ENCODE peak calls at places on chromosomes 12 and 14, in seven cellular contexts. H, W, K, X, S, T and F are unnamed samples. For H3K79me1, the result is how much of the 10 kb centered on the place peaks cover.

GRCh38 chr14:104081951-104082464 is 3.5 kb upstream of the ASPG start:
- DNase-seq in H (no peak), W (no peak), K (no peak), X (peak), S (no peak), T (no peak), F (no peak)

GRCh38 chr14:59215353-59215752 is 26.9 kb downstream of the DAAM1 start:
- DNase-seq in H (no peak), W (peak), K (no peak), X (no peak), S (no peak), T (peak), F (no peak)

GRCh38 chr12:94204647-94205247 is 56.4 kb downstream of the PLXNC1 start:
- DNase-seq in H (no peak), W (no peak), K (no peak), X (no peak), S (no peak), T (no peak), F (no peak)

GRCh38 chr14:33556382-33557121 is 394.3 kb downstream of the EGLN3 start:
- DNase-seq in H (no peak), W (no peak), K (no peak), X (no peak), S (peak), T (peak), F (no peak)

GRCh38 chr12:104596128-104596799 is 139.5 kb downstream of the CHST11 start:
- DNase-seq in H (no peak), W (peak), K (no peak), X (no peak), S (peak), T (no peak), F (no peak)

GRCh38 chr12:88017964-88018363 is 11.2 kb downstream of the C12orf50 start:
- DNase-seq in H (no peak), W (no peak), K (no peak), X (no peak), S (no peak), T (no peak), F (no peak)

GRCh38 chr12:4145990-4146859 is 127.3 kb upstream of the CCND2 start:
- DNase-seq in H (no peak), W (no peak), K (no peak), X (no peak), S (no peak), T (no peak), F (peak)

GRCh38 chr14:59919582-59920377 is at the start of gene LRRC9:
- DNase-seq in H (peak), W (no peak), K (peak), X (peak), S (peak), T (peak), F (peak)

GRCh38 chr12:78473136-78473535 is 391.4 kb upstream of the SYT1 start:
- DNase-seq in H (no peak), W (peak), K (no peak), X (no peak), S (no peak), T (no peak), F (no peak)

GRCh38 chr14:104798300-104799238 is 2.3 kb upstream of the ZBTB42 start:
- DNase-seq in H (no peak), W (no peak), K (no peak), X (no peak), S (no peak), T (no peak), F (no peak)

GRCh38 chr12:129163861-129164260 is 310.6 kb downstream of the GLT1D1 start:
- DNase-seq in H (no peak), W (no peak), K (no peak), X (no peak), S (no peak), T (no peak), F (no peak)

GRCh38 chr12:3421599-3421998 is 69.4 kb upstream of the PRMT8 start:
- DNase-seq in H (no peak), W (no peak), K (peak), X (no peak), S (no peak), T (no peak), F (no peak)

GRCh38 chr12:56300644-56301464 is 724 bp upstream of the CS start:
- DNase-seq in H (no peak), W (no peak), K (no peak), X (peak), S (no peak), T (no peak), F (peak)

GRCh38 chr12:73421832-73422231 is 1115.8 kb upstream of the ATXN7L3B start:
- DNase-seq in H (no peak), W (no peak), K (no peak), X (no peak), S (peak), T (no peak), F (no peak)

GRCh38 chr14:92982941-92983340 is 60.0 kb downstream of the CHGA start:
- DNase-seq in H (no peak), W (peak), K (no peak), X (no peak), S (no peak), T (no peak), F (no peak)

GRCh38 chr12:66647034-66647691 is 31.7 kb downstream of the GRIP1 start:
- DNase-seq in H (no peak), W (peak), K (no peak), X (no peak), S (peak), T (no peak), F (no peak)

GRCh38 chr14:50542941-50543418 is 10.6 kb upstream of the MAP4K5 start:
- DNase-seq in H (peak), W (peak), K (no peak), X (no peak), S (peak), T (peak), F (peak)

GRCh38 chr12:4274960-4275868 is 1.7 kb downstream of the CCND2 start:
- DNase-seq in H (no peak), W (peak), K (peak), X (peak), S (peak), T (no peak), F (no peak)

GRCh38 chr12:110565919-110566871 is 16.9 kb downstream of the PPTC7 start:
- DNase-seq in H (no peak), W (no peak), K (no peak), X (peak), S (no peak), T (peak), F (peak)

GRCh38 chr14:51595831-51596472 is 55.8 kb upstream of the FRMD6 start:
- DNase-seq in H (no peak), W (no peak), K (no peak), X (no peak), S (no peak), T (no peak), F (peak)

GRCh38 chr14:93533864-93534263 is 103.1 kb downstream of the UNC79 start:
- DNase-seq in H (no peak), W (no peak), K (no peak), X (no peak), S (no peak), T (no peak), F (no peak)

GRCh38 chr12:62703011-62703380 is 232.0 kb downstream of the PPM1H start:
- DNase-seq in H (no peak), W (peak), K (no peak), X (no peak), S (no peak), T (no peak), F (peak)

GRCh38 chr14:69879175-69880047 is at the start of gene SMOC1:
- DNase-seq in H (peak), W (peak), K (peak), X (peak), S (peak), T (no peak), F (peak)

GRCh38 chr12:110039085-110039807 is 9.1 kb downstream of the C12orf76 start:
- DNase-seq in H (no peak), W (peak), K (peak), X (no peak), S (peak), T (peak), F (peak)

GRCh38 chr12:88242161-88242925 is 100.2 kb downstream of the TMTC3 start:
- DNase-seq in H (no peak), W (peak), K (no peak), X (no peak), S (peak), T (no peak), F (peak)

GRCh38 chr14:99534333-99534732 is 53.1 kb downstream of the CCNK start:
- DNase-seq in H (peak), W (no peak), K (no peak), X (no peak), S (no peak), T (no peak), F (no peak)

GRCh38 chr12:92185052-92185451 is 39.4 kb upstream of the BTG1 start:
- DNase-seq in H (no peak), W (no peak), K (no peak), X (no peak), S (no peak), T (no peak), F (no peak)

GRCh38 chr12:21666722-21667121 is 9.1 kb upstream of the LDHB start:
- DNase-seq in H (no peak), W (no peak), K (no peak), X (no peak), S (peak), T (no peak), F (no peak)

GRCh38 chr12:6538420-6539275 is 4.3 kb downstream of the GAPDH start:
- DNase-seq in H (no peak), W (peak), K (peak), X (no peak), S (peak), T (peak), F (peak)

GRCh38 chr14:100332797-100333196 is 9.7 kb downstream of the SLC25A47 start:
- DNase-seq in H (no peak), W (no peak), K (no peak), X (no peak), S (no peak), T (no peak), F (no peak)

GRCh38 chr14:54574528-54574927 is 7.6 kb downstream of the SAMD4A start:
- DNase-seq in H (no peak), W (no peak), K (no peak), X (no peak), S (no peak), T (no peak), F (no peak)

GRCh38 chr14:80523518-80524117 is 312.3 kb upstream of the DIO2 start:
- DNase-seq in H (no peak), W (peak), K (no peak), X (no peak), S (no peak), T (no peak), F (no peak)

GRCh38 chr12:102873077-102873476 is 44.0 kb downstream of the PAH start:
- DNase-seq in H (no peak), W (no peak), K (no peak), X (no peak), S (no peak), T (no peak), F (no peak)

GRCh38 chr14:65604946-65605345 is 192.4 kb downstream of the FUT8 start:
- DNase-seq in H (no peak), W (peak), K (no peak), X (no peak), S (no peak), T (no peak), F (no peak)

GRCh38 chr14:72063761-72064282 is 131.6 kb downstream of the RGS6 start:
- DNase-seq in H (no peak), W (no peak), K (no peak), X (no peak), S (no peak), T (no peak), F (no peak)
- H3K79me1 ChIP-seq in H (under half), W (under half), K (under half), X (under half), S (under half), T (under half), F (under half)

GRCh38 chr14:41824441-41824840 is 217.8 kb downstream of the LRFN5 start:
- DNase-seq in H (no peak), W (no peak), K (no peak), X (no peak), S (no peak), T (no peak), F (peak)
- H3K79me1 ChIP-seq in H (under half), W (under half), K (under half), X (under half), S (under half), T (under half), F (under half)

GRCh38 chr14:89136587-89136986 is 280.4 kb downstream of the FOXN3 start:
- DNase-seq in H (no peak), W (no peak), K (no peak), X (no peak), S (no peak), T (no peak), F (no peak)
- H3K79me1 ChIP-seq in H (under half), W (under half), K (under half), X (under half), S (under half), T (under half), F (under half)

DNA sequence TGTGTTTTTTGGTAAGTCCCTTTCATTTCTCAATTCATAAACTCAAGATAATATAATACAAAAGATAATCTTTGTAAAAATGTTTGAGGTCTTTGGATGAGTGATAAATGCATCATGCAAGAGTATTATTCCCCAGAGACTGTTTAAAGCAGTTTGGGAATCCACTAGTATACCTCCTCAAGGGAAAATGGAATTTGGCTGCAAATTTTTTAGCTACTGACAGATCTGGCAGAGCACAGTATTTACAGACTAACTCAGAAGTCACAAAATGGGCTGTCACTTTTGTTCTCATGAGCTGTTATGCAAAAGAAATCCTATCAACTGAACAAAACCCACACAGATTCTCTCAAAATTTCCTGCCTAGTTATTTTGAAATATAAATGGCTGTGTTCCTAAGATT is 9.9 kb downstream of the SPIC start:
- DNase-seq in H (no peak), W (no peak), K (no peak), X (no peak), S (no peak), T (no peak), F (no peak)
- H3K79me1 ChIP-seq in H (under half), W (under half), K (under half), X (under half), S (under half), T (under half), F (under half)

DNA sequence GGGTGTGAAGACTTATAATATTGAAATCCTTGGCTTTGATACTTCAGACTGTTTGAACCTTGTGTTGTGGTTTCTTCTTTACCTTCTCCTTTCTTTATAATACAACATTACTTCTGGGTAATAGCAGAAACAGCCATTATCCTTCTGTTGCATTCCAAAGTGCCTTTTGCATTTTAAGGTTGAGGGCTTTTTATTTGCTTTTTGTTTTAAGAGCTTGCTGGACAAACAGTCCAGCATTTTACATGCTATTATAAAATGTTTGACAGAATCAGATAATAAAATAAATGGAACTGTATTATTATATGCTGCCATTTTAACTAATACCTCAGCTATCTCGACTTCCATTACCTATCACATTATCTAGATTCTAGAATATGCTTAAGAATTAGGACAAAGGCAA is 14.0 kb downstream of the RNF34 start:
- DNase-seq in H (no peak), W (no peak), K (no peak), X (no peak), S (no peak), T (no peak), F (no peak)
- H3K79me1 ChIP-seq in H (under half), W (half or more), K (under half), X (under half), S (under half), T (under half), F (under half)

DNA sequence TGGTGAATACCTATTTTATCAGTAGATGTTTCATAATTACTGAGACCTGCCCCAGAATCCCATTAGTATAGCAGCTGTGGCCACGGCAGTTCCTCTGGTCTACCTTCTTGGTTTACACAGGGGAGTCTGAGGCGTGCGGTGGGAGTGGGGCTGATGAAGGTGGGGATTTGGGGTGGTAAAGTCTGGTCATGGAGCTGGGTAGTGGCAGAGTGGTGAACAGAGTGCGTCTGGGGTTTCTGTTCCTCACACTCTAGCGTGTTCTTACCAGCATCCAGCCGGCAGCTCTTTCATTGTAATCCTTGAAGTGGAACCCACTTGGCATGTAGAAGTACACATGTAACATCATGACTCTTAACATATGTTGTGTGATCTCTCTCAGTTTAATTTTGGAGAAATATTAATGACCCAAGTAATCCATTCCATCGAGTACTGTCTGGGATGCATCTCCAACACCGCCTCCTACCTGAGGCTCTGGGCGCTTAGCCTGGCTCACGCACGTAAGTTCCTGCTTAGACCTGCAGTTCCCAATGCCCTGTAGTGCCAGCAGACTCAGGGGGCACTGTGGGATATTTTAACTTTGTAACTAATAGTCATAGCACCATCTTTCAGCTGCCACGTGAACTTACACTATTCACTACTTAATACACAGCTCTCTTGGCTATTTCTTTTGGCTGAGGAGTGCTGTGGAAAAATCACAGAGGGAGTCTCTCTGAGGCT is 7.9 kb upstream of the DNAH10 start:
- DNase-seq in H (no peak), W (no peak), K (no peak), X (no peak), S (no peak), T (no peak), F (no peak)
- H3K79me1 ChIP-seq in H (under half), W (under half), K (under half), X (under half), S (under half), T (under half), F (under half)

DNA sequence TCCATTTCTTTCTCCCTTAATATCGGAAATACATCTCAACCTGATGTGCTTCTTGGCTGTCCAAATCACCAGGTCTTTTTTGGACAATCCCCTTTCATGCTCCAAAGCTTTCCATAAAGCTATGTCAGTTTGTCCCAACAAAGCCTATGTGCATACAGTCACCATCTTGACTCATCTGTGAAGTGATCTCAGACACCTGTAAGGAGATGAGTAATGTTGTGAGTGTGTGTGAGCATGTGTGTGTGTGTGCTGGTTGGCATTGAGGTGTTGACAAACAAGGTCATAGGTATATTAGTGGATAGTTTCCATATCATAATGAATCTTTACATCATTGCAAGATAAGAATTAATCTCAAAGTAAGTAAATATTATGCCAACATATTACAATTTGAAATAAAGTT is 1243.3 kb upstream of the SEL1L start:
- DNase-seq in H (no peak), W (no peak), K (no peak), X (no peak), S (no peak), T (no peak), F (no peak)
- H3K79me1 ChIP-seq in H (under half), W (under half), K (under half), X (under half), S (under half), T (under half), F (under half)

GRCh38 chr12:95731519-95731958 is 59.0 kb downstream of the NTN4 start:
- DNase-seq in H (no peak), W (no peak), K (no peak), X (no peak), S (no peak), T (no peak), F (no peak)
- H3K79me1 ChIP-seq in H (under half), W (under half), K (under half), X (under half), S (under half), T (under half), F (under half)

DNA sequence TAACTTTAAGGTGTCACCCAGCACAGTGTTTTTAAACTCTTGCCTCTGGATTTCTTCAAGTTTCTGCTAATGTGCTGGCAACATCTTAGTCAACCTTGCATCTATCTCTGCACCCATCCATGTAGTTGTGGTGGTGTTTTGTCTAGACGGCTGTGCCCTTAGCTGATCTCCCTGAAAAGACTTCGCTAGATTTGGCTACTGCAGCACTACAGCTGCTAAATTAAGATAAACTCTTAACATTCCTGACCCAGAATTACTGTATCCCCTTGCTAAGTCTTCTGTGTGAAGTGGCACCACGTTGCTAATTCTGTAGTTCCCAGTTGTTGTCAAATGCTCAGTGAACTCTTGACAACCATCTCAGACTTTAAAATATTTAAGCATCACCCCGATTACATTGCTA is 66.8 kb downstream of the SRGAP1 start:
- DNase-seq in H (no peak), W (no peak), K (no peak), X (no peak), S (no peak), T (no peak), F (peak)
- H3K79me1 ChIP-seq in H (under half), W (half or more), K (under half), X (under half), S (under half), T (under half), F (under half)

GRCh38 chr12:132798836-132799235 is 29.8 kb downstream of the GOLGA3 start:
- DNase-seq in H (no peak), W (no peak), K (no peak), X (no peak), S (no peak), T (peak), F (no peak)
- H3K79me1 ChIP-seq in H (under half), W (half or more), K (under half), X (under half), S (under half), T (under half), F (under half)